ENCODE peak calls at places on chromosomes 4 and X, in seven cellular contexts. U is fibroblast of the aortic adventitia; Q is CD8-positive, alpha-beta T cell; B is cardiac muscle cell; R is heart left ventricle; L is SK-N-SH; H is cardiac fibroblast. T is an unnamed sample.

GRCh38 chrX:42686706-42687105 is 91.3 kb downstream of the PPP1R2C start:
- DNase-seq in L (no peak), R (no peak), Q (no peak), U (peak), H (peak), B (peak), T (no peak)

GRCh38 chrX:53682885-53683555 is 3.5 kb downstream of the HUWE1 start:
- DNase-seq in R (peak), L (peak), B (peak), U (peak), Q (peak), H (peak), T (no peak)

GRCh38 chrX:22803353-22803752 is 196.4 kb upstream of the DDX53 start:
- DNase-seq in Q (no peak), R (no peak), B (no peak), H (no peak), U (no peak), L (no peak), T (no peak)

GRCh38 chrX:16765618-16766017 is 20.6 kb upstream of the TXLNG start:
- DNase-seq in U (no peak), R (no peak), B (no peak), Q (no peak), H (no peak), L (no peak), T (no peak)

GRCh38 chr4:90958256-90958895 is 831.2 kb downstream of the CCSER1 start:
- DNase-seq in Q (no peak), L (no peak), H (peak), B (peak), U (no peak), R (no peak), T (no peak)

GRCh38 chrX:130118396-130118795 is 8.1 kb upstream of the ELF4 start:
- DNase-seq in L (no peak), U (peak), H (peak), Q (no peak), R (no peak), B (peak), T (no peak)

GRCh38 chr4:158783775-158784174 is 14.9 kb downstream of the FNIP2 start:
- DNase-seq in H (peak), U (no peak), Q (no peak), L (no peak), R (no peak), B (no peak), T (no peak)

GRCh38 chr4:10192331-10192730 is 75.7 kb upstream of the WDR1 start:
- DNase-seq in B (no peak), H (no peak), L (no peak), U (no peak), R (no peak), Q (no peak), T (no peak)

GRCh38 chr4:148542922-148543623 is 100.9 kb upstream of the NR3C2 start:
- DNase-seq in L (no peak), B (no peak), Q (no peak), H (peak), U (no peak), R (no peak), T (no peak)

GRCh38 chrX:36961590-36961989 is 46.6 kb upstream of the FAM47C start:
- DNase-seq in Q (no peak), R (no peak), H (no peak), B (no peak), L (no peak), U (no peak), T (no peak)

GRCh38 chr4:17203767-17204166 is 305.3 kb upstream of the LDB2 start:
- DNase-seq in R (no peak), U (no peak), H (no peak), Q (no peak), L (no peak), B (no peak), T (no peak)

GRCh38 chrX:38175140-38175539 is 45.5 kb downstream of the SRPX start:
- DNase-seq in L (peak), U (no peak), Q (no peak), B (no peak), R (peak), H (peak), T (no peak)

GRCh38 chr4:129429566-129430339 is 333.8 kb downstream of the C4orf33 start:
- DNase-seq in R (no peak), Q (no peak), U (no peak), H (no peak), L (no peak), B (no peak), T (no peak)

GRCh38 chr4:148061795-148062194 is 329.9 kb downstream of the ARHGAP10 start:
- DNase-seq in H (no peak), U (no peak), B (no peak), R (no peak), Q (no peak), L (no peak), T (no peak)

GRCh38 chrX:150704030-150704613 is 10.9 kb downstream of the MTMR1 start:
- DNase-seq in L (no peak), B (peak), U (peak), R (no peak), Q (no peak), H (peak), T (no peak)

GRCh38 chrX:76550016-76550415 is 122.5 kb downstream of the MAGEE1 start:
- DNase-seq in U (no peak), Q (no peak), R (no peak), H (no peak), L (no peak), B (no peak), T (no peak)

GRCh38 chr4:42608551-42608950 is 48.4 kb downstream of the ATP8A1 start:
- DNase-seq in L (no peak), B (no peak), U (no peak), R (no peak), H (no peak), Q (no peak), T (no peak)

GRCh38 chr4:181968371-181968770 is 274.8 kb upstream of the TENM3 start:
- DNase-seq in R (no peak), L (no peak), Q (no peak), H (peak), B (peak), U (peak), T (no peak)

GRCh38 chr4:169800541-169800940 is 42.8 kb upstream of the HPF1 start:
- DNase-seq in Q (no peak), L (no peak), U (no peak), R (no peak), B (no peak), H (no peak), T (no peak)

GRCh38 chrX:111129949-111130348 is 34.0 kb downstream of the PAK3 start:
- DNase-seq in B (no peak), Q (no peak), R (no peak), H (no peak), L (no peak), U (no peak), T (no peak)

GRCh38 chrX:129777218-129777768 is 2.5 kb upstream of the SASH3 start:
- DNase-seq in L (no peak), U (no peak), B (no peak), R (peak), H (no peak), Q (peak), T (peak)

GRCh38 chrX:51608766-51609165 is 9.9 kb downstream of the CENPVL3 start:
- DNase-seq in H (peak), L (no peak), R (no peak), U (peak), Q (no peak), B (peak), T (no peak)

GRCh38 chrX:318739-319578 is at the start of gene GTPBP6:
- DNase-seq in Q (peak), L (peak), B (peak), R (peak), H (peak), U (peak), T (peak)

GRCh38 chrX:12901486-12901885 is 4.9 kb upstream of the TLR8 start:
- DNase-seq in H (peak), B (peak), U (peak), Q (peak), R (peak), L (peak), T (peak)

GRCh38 chr4:52664479-52664878 is 5.4 kb upstream of the USP46 start:
- DNase-seq in Q (no peak), L (no peak), U (no peak), R (no peak), H (no peak), B (no peak), T (no peak)

GRCh38 chrX:19332983-19333382 is 10.7 kb upstream of the PDHA1 start:
- DNase-seq in B (peak), Q (no peak), R (peak), H (peak), L (peak), U (peak), T (no peak)

GRCh38 chrX:47172971-47173792 is 20.4 kb upstream of the UBA1 start:
- DNase-seq in U (no peak), B (no peak), L (no peak), H (no peak), R (no peak), Q (no peak), T (peak)

GRCh38 chr4:18343581-18343980 is 322.0 kb upstream of the LCORL start:
- DNase-seq in B (no peak), L (no peak), U (no peak), H (no peak), Q (no peak), R (no peak), T (no peak)

GRCh38 chr4:114494257-114494803 is 104.3 kb upstream of the UGT8 start:
- DNase-seq in U (no peak), Q (no peak), L (no peak), B (no peak), R (no peak), H (no peak), T (no peak)

GRCh38 chr4:141815646-141816045 is 179.3 kb downstream of the IL15 start:
- DNase-seq in B (no peak), L (no peak), H (no peak), R (no peak), Q (no peak), U (no peak), T (no peak)

GRCh38 chr4:10063544-10064300 is 42.4 kb upstream of the SLC2A9 start:
- DNase-seq in H (peak), Q (no peak), L (no peak), U (peak), R (peak), B (peak), T (no peak)

GRCh38 chr4:141807073-141807472 is 170.7 kb downstream of the IL15 start:
- DNase-seq in H (peak), R (no peak), U (peak), B (peak), L (no peak), Q (no peak), T (no peak)

GRCh38 chr4:174210354-174210753 is 73.1 kb downstream of the FBXO8 start:
- DNase-seq in Q (no peak), H (no peak), R (no peak), L (no peak), U (no peak), B (no peak), T (no peak)

GRCh38 chr4:3450643-3451042 is 8.9 kb downstream of the HGFAC start:
- DNase-seq in U (no peak), B (no peak), Q (no peak), R (no peak), H (no peak), L (no peak), T (no peak)

GRCh38 chr4:3449574-3450534 is 8.1 kb downstream of the HGFAC start:
- DNase-seq in R (no peak), U (no peak), B (no peak), H (no peak), Q (no peak), L (no peak), T (no peak)

GRCh38 chr4:3451956-3452355 is 10.2 kb downstream of the HGFAC start:
- DNase-seq in R (no peak), H (peak), U (peak), L (no peak), B (no peak), Q (no peak), T (no peak)

GRCh38 chr4:3449047-3449573 is 7.3 kb downstream of the HGFAC start:
- DNase-seq in R (no peak), B (no peak), Q (no peak), L (no peak), H (no peak), U (no peak), T (no peak)

DNA sequence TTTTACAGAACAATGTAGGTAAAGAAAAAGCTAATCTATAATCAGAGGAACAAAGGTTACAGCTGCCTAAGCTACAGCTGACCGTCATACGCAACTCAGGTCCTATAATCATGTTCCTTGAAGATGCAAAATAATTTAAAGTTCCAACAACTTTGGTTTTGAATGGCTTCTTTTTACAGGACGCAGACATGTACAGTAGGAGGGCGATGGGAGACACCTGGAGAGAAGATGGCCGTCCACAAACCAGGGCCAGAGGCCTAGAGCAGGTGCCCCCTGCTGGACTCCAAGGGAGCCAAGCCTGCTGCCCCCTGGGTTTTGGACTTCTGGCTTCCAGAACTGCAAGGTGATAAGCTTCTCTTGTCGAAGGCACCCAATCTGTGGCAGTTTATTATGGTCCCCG is 10.6 kb downstream of the HGFAC start:
- DNase-seq in Q (no peak), H (peak), R (no peak), B (peak), U (no peak), L (no peak), T (no peak)
- TF ChIP-seq CTCF in Q (no peak), H (peak), R (peak), B (peak), U (peak), L (peak), T (peak)

GRCh38 chr4:153499005-153499404 is 32.8 kb downstream of the TMEM131L start:
- DNase-seq in L (no peak), H (no peak), Q (no peak), B (no peak), R (no peak), U (no peak), T (no peak)
- H3K4me3 ChIP-seq in L (no peak), H (no peak), Q (peak), B (no peak), R (no peak), U (no peak), T (no peak)

GRCh38 chr4:118076958-118077766 is 42.9 kb downstream of the NDST3 start:
- DNase-seq in B (peak), L (peak), U (peak), R (no peak), Q (no peak), H (peak), T (no peak)
- TF ChIP-seq CTCF in B (peak), L (peak), U (peak), R (no peak), Q (no peak), H (peak), T (peak)

GRCh38 chr4:94441838-94442237 is 9.9 kb upstream of the PDLIM5 start:
- DNase-seq in R (no peak), B (no peak), Q (no peak), L (no peak), U (no peak), H (peak), T (no peak)
- H3K4me3 ChIP-seq in R (no peak), B (no peak), Q (no peak), L (no peak), U (no peak), H (no peak), T (no peak)

GRCh38 chr4:159946983-159947645 is 844.2 kb downstream of the RAPGEF2 start:
- DNase-seq in Q (no peak), B (peak), U (peak), H (peak), L (peak), R (no peak), T (no peak)
- TF ChIP-seq CTCF in Q (no peak), B (peak), U (peak), H (peak), L (peak), R (peak), T (peak)

DNA sequence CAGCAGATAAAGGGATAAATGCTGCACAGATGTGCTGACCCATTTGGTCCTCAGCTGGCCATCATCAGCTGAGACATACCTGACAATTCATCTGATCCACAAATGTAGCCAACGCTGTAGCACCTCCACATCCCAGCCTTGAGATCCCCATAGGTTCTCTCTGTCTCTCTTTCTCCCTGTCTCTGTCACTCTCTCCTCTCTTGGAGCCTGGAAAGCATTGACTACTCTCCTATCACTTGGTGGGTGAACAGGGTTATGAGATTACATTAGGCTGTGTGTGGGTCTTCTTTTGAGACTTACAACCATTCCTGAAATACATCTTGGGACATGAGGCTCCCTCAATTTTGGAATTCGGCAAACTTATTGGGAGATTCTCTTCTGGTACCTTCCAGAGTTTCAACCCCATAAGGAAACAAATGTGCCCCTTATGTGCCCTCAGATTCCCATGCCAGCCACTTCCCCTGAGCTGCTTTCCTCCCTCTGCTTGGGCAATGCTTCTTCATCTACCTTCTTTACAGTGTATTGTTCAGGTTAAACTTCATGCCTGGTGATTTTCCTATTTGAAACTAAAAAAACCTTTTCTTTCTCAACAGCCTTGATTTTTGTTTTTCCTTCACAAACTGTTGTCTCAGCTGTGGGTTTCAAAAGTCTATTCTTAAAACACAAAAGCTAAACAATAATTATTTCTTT is 29.1 kb upstream of the FGF2 start:
- DNase-seq in U (no peak), Q (no peak), B (no peak), L (no peak), H (no peak), R (no peak), T (no peak)
- H3K4me3 ChIP-seq in U (no peak), Q (no peak), B (no peak), L (peak), H (no peak), R (no peak), T (no peak)

GRCh38 chrX:119145241-119145653 is 17.6 kb upstream of the KIAA1210 start:
- DNase-seq in L (no peak), Q (no peak), B (peak), R (no peak), U (peak), H (peak), T (no peak)
- TF ChIP-seq CTCF in L (peak), Q (no peak), B (peak), R (peak), U (peak), H (peak), T (no peak)

GRCh38 chr4:30722092-30722915 is 2.1 kb downstream of the PCDH7 start:
- DNase-seq in B (no peak), Q (no peak), L (no peak), R (no peak), U (no peak), H (no peak), T (no peak)

GRCh38 chr4:30725562-30725961 is 5.4 kb downstream of the PCDH7 start:
- DNase-seq in R (no peak), Q (no peak), L (no peak), H (no peak), U (peak), B (no peak), T (no peak)

GRCh38 chr4:30726090-30726668 is 6.0 kb downstream of the PCDH7 start:
- DNase-seq in U (peak), B (no peak), H (no peak), R (no peak), Q (no peak), L (no peak), T (no peak)

GRCh38 chr4:30722916-30723270 is 2.7 kb downstream of the PCDH7 start:
- DNase-seq in B (no peak), R (no peak), Q (no peak), U (peak), H (no peak), L (peak), T (no peak)

DNA sequence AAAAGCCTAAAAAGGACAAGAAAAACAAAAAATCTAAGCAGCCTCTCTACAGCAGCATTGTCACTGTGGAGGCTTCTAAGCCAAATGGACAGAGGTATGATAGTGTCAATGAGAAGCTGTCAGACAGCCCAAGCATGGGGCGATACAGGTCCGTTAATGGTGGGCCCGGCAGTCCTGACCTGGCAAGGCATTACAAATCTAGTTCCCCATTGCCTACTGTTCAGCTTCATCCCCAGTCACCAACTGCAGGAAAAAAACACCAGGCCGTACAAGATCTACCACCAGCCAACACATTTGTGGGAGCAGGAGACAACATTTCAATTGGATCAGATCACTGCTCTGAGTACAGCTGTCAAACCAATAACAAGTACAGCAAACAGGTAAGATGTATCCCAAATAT is 4.0 kb downstream of the PCDH7 start:
- DNase-seq in H (no peak), Q (no peak), R (no peak), L (no peak), B (no peak), U (peak), T (no peak)
- H3K4me3 ChIP-seq in H (no peak), Q (no peak), R (peak), L (no peak), B (peak), U (peak), T (peak)

T was measured in upper lobe of right lung.